ENCODE peak calls at places on chromosomes 7 and 10, in four cellular contexts. One of them, this sample, is unnamed.

GRCh38 chr10:88081457-88082054 is 218.1 kb downstream of the PTEN start:
- ATAC-seq in PC-3: no peak
- ATAC-seq in right lobe of liver: peak; percentile 72
- ATAC-seq in heart right ventricle: peak; percentile 42
- ATAC-seq in this sample: no peak

GRCh38 chr10:69425041-69425440 is 8.3 kb upstream of the TACR2 start:
- ATAC-seq in PC-3: no peak
- ATAC-seq in right lobe of liver: no peak
- ATAC-seq in heart right ventricle: no peak
- ATAC-seq in this sample: no peak

GRCh38 chr10:95785942-95786669 is 30.1 kb downstream of the ENTPD1 start:
- ATAC-seq in PC-3: no peak
- ATAC-seq in right lobe of liver: no peak
- ATAC-seq in heart right ventricle: no peak
- ATAC-seq in this sample: no peak

GRCh38 chr10:65548046-65548445 is 1377.8 kb upstream of the LRRTM3 start:
- ATAC-seq in PC-3: no peak
- ATAC-seq in right lobe of liver: no peak
- ATAC-seq in heart right ventricle: no peak
- ATAC-seq in this sample: no peak

GRCh38 chr7:120077777-120078176 is 195.2 kb upstream of the KCND2 start:
- ATAC-seq in PC-3: no peak
- ATAC-seq in right lobe of liver: no peak
- ATAC-seq in heart right ventricle: no peak
- ATAC-seq in this sample: no peak

GRCh38 chr7:93559624-93560491 is 14.7 kb downstream of the CALCR start:
- ATAC-seq in PC-3: no peak
- ATAC-seq in right lobe of liver: no peak
- ATAC-seq in heart right ventricle: no peak
- ATAC-seq in this sample: no peak

GRCh38 chr7:150715293-150715692 is 1.1 kb upstream of the GIMAP1 start:
- ATAC-seq in PC-3: no peak
- ATAC-seq in right lobe of liver: no peak
- ATAC-seq in heart right ventricle: no peak
- ATAC-seq in this sample: no peak

GRCh38 chr7:157477550-157478212 is 140.9 kb downstream of the DNAJB6 start:
- ATAC-seq in PC-3: no peak
- ATAC-seq in right lobe of liver: peak; percentile 23
- ATAC-seq in heart right ventricle: no peak
- ATAC-seq in this sample: no peak

GRCh38 chr10:12707461-12708185 is 293.9 kb downstream of the CCDC3 start:
- ATAC-seq in PC-3: peak; percentile 47
- ATAC-seq in right lobe of liver: peak; percentile 68
- ATAC-seq in heart right ventricle: peak; percentile 86
- ATAC-seq in this sample: peak; percentile 78

GRCh38 chr10:46293832-46294640 is 7.2 kb downstream of the ANTXRL start:
- ATAC-seq in PC-3: peak; percentile 11
- ATAC-seq in right lobe of liver: no peak
- ATAC-seq in heart right ventricle: no peak
- ATAC-seq in this sample: no peak
- TF ChIP-seq CTCF in PC-3: peak; percentile 36
- TF ChIP-seq CTCF in right lobe of liver: no peak
- TF ChIP-seq CTCF in heart right ventricle: peak; percentile 12
- TF ChIP-seq CTCF in this sample: no peak

GRCh38 chr10:75612904-75613684 is 181.7 kb downstream of the LRMDA start:
- ATAC-seq in PC-3: no peak
- ATAC-seq in right lobe of liver: peak; percentile 59
- ATAC-seq in heart right ventricle: peak; percentile 87
- ATAC-seq in this sample: peak; percentile 51

GRCh38 chr10:75613685-75614587 is 182.5 kb downstream of the LRMDA start:
- ATAC-seq in PC-3: no peak
- ATAC-seq in right lobe of liver: no peak
- ATAC-seq in heart right ventricle: no peak
- ATAC-seq in this sample: no peak

GRCh38 chr10:75610187-75610586 is 178.8 kb downstream of the LRMDA start:
- ATAC-seq in PC-3: no peak
- ATAC-seq in right lobe of liver: no peak
- ATAC-seq in heart right ventricle: no peak
- ATAC-seq in this sample: no peak

GRCh38 chr10:75611081-75611971 is 179.9 kb downstream of the LRMDA start:
- ATAC-seq in PC-3: no peak
- ATAC-seq in right lobe of liver: peak; percentile 53
- ATAC-seq in heart right ventricle: no peak
- ATAC-seq in this sample: no peak

DNA sequence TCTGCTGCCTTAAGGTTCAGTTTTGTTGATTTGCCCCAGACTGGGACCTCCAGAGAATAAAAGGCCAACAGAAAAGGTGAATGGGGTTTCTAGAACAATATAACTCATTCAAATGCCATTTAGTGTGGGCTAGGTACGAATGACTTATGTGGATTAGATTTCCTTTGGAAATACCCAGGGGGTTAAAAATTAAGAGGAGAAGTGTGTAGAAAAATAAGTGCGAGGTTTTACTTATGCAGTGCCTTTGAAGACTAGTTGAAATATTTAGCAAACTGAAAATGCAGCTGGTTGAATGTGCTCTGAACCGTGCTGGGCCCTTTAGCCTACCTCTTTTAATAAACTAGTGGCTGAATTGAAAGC is 180.5 kb downstream of the LRMDA start:
- ATAC-seq in PC-3: no peak
- ATAC-seq in right lobe of liver: no peak
- ATAC-seq in heart right ventricle: no peak
- ATAC-seq in this sample: no peak
- H3K4me3 ChIP-seq in PC-3: no peak overlapping the region
- H3K4me3 ChIP-seq in right lobe of liver: no peak overlapping the region
- H3K4me3 ChIP-seq in heart right ventricle: no peak overlapping the region
- H3K4me3 ChIP-seq in this sample: no peak overlapping the region

GRCh38 chr7:74360008-74360407 is 70.8 kb downstream of the CLIP2 start:
- ATAC-seq in PC-3: no peak
- ATAC-seq in right lobe of liver: no peak
- ATAC-seq in heart right ventricle: no peak
- ATAC-seq in this sample: no peak
- H3K4me1 ChIP-seq in PC-3: peaks cover under 1% of the 10 kb centered on the region
- H3K4me1 ChIP-seq in right lobe of liver: no peaks in the 10 kb centered on the region
- H3K4me1 ChIP-seq in heart right ventricle: no peaks in the 10 kb centered on the region
- H3K4me1 ChIP-seq in this sample: no peaks in the 10 kb centered on the region

GRCh38 chr7:107613439-107613838 is 33.4 kb downstream of the BCAP29 start:
- ATAC-seq in PC-3: no peak
- ATAC-seq in right lobe of liver: no peak
- ATAC-seq in heart right ventricle: no peak
- ATAC-seq in this sample: no peak

GRCh38 chr7:107613948-107614347 is 33.9 kb downstream of the BCAP29 start:
- ATAC-seq in PC-3: peak; percentile 32
- ATAC-seq in right lobe of liver: no peak
- ATAC-seq in heart right ventricle: no peak
- ATAC-seq in this sample: no peak

GRCh38 chr7:107610353-107610752 is 30.3 kb downstream of the BCAP29 start:
- ATAC-seq in PC-3: no peak
- ATAC-seq in right lobe of liver: no peak
- ATAC-seq in heart right ventricle: no peak
- ATAC-seq in this sample: no peak

GRCh38 chr7:107615910-107616680 is 36.0 kb downstream of the BCAP29 start:
- ATAC-seq in PC-3: peak; percentile 35
- ATAC-seq in right lobe of liver: no peak
- ATAC-seq in heart right ventricle: no peak
- ATAC-seq in this sample: no peak

DNA sequence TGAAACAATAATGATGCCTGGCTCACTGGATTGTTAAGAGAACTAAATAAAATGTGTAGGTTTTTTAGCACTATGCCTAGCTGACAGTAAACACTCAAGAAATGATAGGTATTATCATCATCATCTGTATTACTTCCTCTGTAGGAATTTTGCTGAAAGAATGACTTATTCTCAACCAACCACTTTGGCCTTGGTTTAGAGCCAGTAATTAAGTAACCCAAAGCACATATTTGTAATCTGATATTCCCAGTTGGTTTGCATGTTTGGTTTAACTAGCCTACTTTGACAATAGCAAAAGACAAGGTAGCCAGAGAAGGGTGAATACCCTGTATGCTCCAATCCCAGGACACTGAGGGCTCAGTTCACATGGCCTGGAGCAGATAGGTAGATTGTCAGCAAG is 34.4 kb downstream of the BCAP29 start:
- ATAC-seq in PC-3: peak; percentile 87
- ATAC-seq in right lobe of liver: no peak
- ATAC-seq in heart right ventricle: no peak
- ATAC-seq in this sample: peak; percentile 22
- TF ChIP-seq CTCF in PC-3: no peak
- TF ChIP-seq CTCF in right lobe of liver: no peak
- TF ChIP-seq CTCF in heart right ventricle: no peak
- TF ChIP-seq CTCF in this sample: no peak